ENCODE peak calls at places on chromosomes 6 and 20, in four cellular contexts. E is H9, P is stromal cell of bone marrow, O is posterior cingulate gyrus. N is an unnamed sample.

GRCh38 chr6:79684821-79685220 is 53.7 kb downstream of the SH3BGRL2 start:
- DNase-seq in E (no peak), P (no peak), O (no peak), N (no peak)

GRCh38 chr20:47973519-47974233 is 188.4 kb upstream of the SULF2 start:
- DNase-seq in E (peak; percentile 78), P (no peak), O (no peak), N (no peak)

GRCh38 chr20:3910868-3911267 is 21.7 kb downstream of the PANK2 start:
- DNase-seq in E (no peak), P (no peak), O (no peak), N (no peak)

GRCh38 chr20:22775671-22776139 is 191.3 kb upstream of the FOXA2 start:
- DNase-seq in E (no peak), P (no peak), O (no peak), N (no peak)

GRCh38 chr6:88683734-88684133 is 279.7 kb downstream of the RNGTT start:
- DNase-seq in E (no peak), P (no peak), O (no peak), N (no peak)

GRCh38 chr20:35339007-35339406 is 46.8 kb upstream of the FAM83C start:
- DNase-seq in E (no peak), P (peak; percentile 79), O (no peak), N (no peak)

GRCh38 chr6:85111481-85112001 is 338.3 kb upstream of the NT5E start:
- DNase-seq in E (no peak), P (peak; percentile 87), O (no peak), N (no peak)

GRCh38 chr20:46367967-46368901 is 38.2 kb downstream of the ELMO2 start:
- DNase-seq in E (no peak), P (no peak), O (no peak), N (no peak)

GRCh38 chr6:141153563-141153962 is 979.2 kb upstream of the GJE1 start:
- DNase-seq in E (peak; percentile 44), P (no peak), O (no peak), N (no peak)

GRCh38 chr6:39816744-39817143 is 24.6 kb downstream of the DAAM2 start:
- DNase-seq in E (no peak), P (no peak), O (no peak), N (no peak)

GRCh38 chr6:42263165-42263852 is 45.6 kb upstream of the MRPS10 start:
- DNase-seq in E (peak; percentile 76), P (no peak), O (no peak), N (no peak)

N was measured in central memory CD8-positive, alpha-beta T cell.